ENCODE peak calls at places on chromosomes 16 and 17, in four cellular contexts. A is stimulated activated naive CD8-positive, alpha-beta T cell treated with anti-CD3 and anti-CD28 coated beads, Interleukin-15, Interleukin-2, amounts not matched to agents 100 U/mL and 50 U/mL, for 24 hours; W is amniotic stem cell; Y is AG04450. M is an unnamed sample.

GRCh38 chr17:78617371-78618061 is 40.3 kb upstream of the DNAH17 start:
- DNase-seq in A (no peak), W (no peak), Y (no peak), M (no peak)

GRCh38 chr17:21278304-21279197 is 6.0 kb upstream of the MAP2K3 start:
- DNase-seq in A (peak), W (no peak), Y (no peak), M (no peak)

GRCh38 chr17:57366558-57367351 is 110.4 kb downstream of the MSI2 start:
- DNase-seq in A (no peak), W (no peak), Y (no peak), M (no peak)

GRCh38 chr17:73251871-73252270 is 9.8 kb downstream of the CPSF4L start:
- DNase-seq in A (no peak), W (no peak), Y (no peak), M (no peak)

GRCh38 chr17:30234954-30235353 is 543 bp downstream of the SLC6A4 start:
- DNase-seq in A (no peak), W (no peak), Y (no peak), M (no peak)

GRCh38 chr16:80913397-80913796 is 93.3 kb downstream of the CMC2 start:
- DNase-seq in A (no peak), W (no peak), Y (no peak), M (no peak)

GRCh38 chr17:50155115-50155819 is 4.8 kb upstream of the PPP1R9B start:
- DNase-seq in A (no peak), W (no peak), Y (no peak), M (no peak)

GRCh38 chr17:36089888-36090836 is at the start of gene CCL3:
- DNase-seq in A (peak), W (no peak), Y (no peak), M (no peak)

GRCh38 chr16:55297910-55298175 is 26.2 kb upstream of the IRX6 start:
- DNase-seq in A (no peak), W (no peak), Y (no peak), M (peak)

GRCh38 chr16:75027520-75028300 is 28.9 kb downstream of the ZNRF1 start:
- DNase-seq in A (no peak), W (no peak), Y (no peak), M (no peak)

GRCh38 chr16:66315210-66315825 is 51.2 kb upstream of the CDH5 start:
- DNase-seq in A (peak), W (peak), Y (peak), M (peak)

GRCh38 chr16:67530013-67530939 is 1.6 kb downstream of the RIPOR1 start:
- DNase-seq in A (peak), W (peak), Y (no peak), M (no peak)

GRCh38 chr17:48484256-48484655 is 46.6 kb downstream of the HOXB1 start:
- DNase-seq in A (no peak), W (no peak), Y (no peak), M (peak)

GRCh38 chr16:89392881-89393730 is 97.3 kb downstream of the ANKRD11 start:
- DNase-seq in A (no peak), W (no peak), Y (no peak), M (no peak)

GRCh38 chr17:19310151-19310550 is 52.4 kb downstream of the B9D1 start:
- DNase-seq in A (no peak), W (no peak), Y (no peak), M (no peak)

GRCh38 chr17:81917565-81918332 is at the start of gene SIRT7:
- DNase-seq in A (peak), W (peak), Y (no peak), M (no peak)

GRCh38 chr16:81841709-81842108 is 62.6 kb downstream of the PLCG2 start:
- DNase-seq in A (no peak), W (no peak), Y (no peak), M (no peak)

GRCh38 chr17:43790311-43790940 is 10.2 kb downstream of the CFAP97D1 start:
- DNase-seq in A (no peak), W (no peak), Y (no peak), M (no peak)

GRCh38 chr17:51188321-51188853 is 22.2 kb downstream of the NME2 start:
- DNase-seq in A (no peak), W (no peak), Y (no peak), M (no peak)

GRCh38 chr17:3865166-3865565 is 19.1 kb upstream of the NCBP3 start:
- DNase-seq in A (no peak), W (no peak), Y (no peak), M (no peak)

GRCh38 chr17:70230883-70231282 is 61.6 kb downstream of the KCNJ2 start:
- DNase-seq in A (no peak), W (no peak), Y (no peak), M (no peak)

GRCh38 chr16:8600144-8600856 is 10.0 kb upstream of the TMEM114 start:
- DNase-seq in A (no peak), W (no peak), Y (no peak), M (no peak)

GRCh38 chr17:17822189-17822978 is 14.4 kb downstream of the SREBF1 start:
- DNase-seq in A (no peak), W (no peak), Y (peak), M (no peak)

GRCh38 chr17:45277216-45277849 is 15.4 kb upstream of the SPATA32 start:
- DNase-seq in A (peak), W (peak), Y (peak), M (no peak)

GRCh38 chr16:87864331-87864989 is 4.8 kb downstream of the SLC7A5 start:
- DNase-seq in A (no peak), W (no peak), Y (no peak), M (no peak)

GRCh38 chr16:82364690-82365089 is 194.7 kb upstream of the MPHOSPH6 start:
- DNase-seq in A (no peak), W (no peak), Y (no peak), M (no peak)

GRCh38 chr17:50052822-50053653 is 2.9 kb upstream of the ITGA3 start:
- DNase-seq in A (no peak), W (no peak), Y (no peak), M (no peak)

M was measured in HS-5.